ENCODE peak calls at places on chromosome 10, in four cellular contexts. O is T-helper 2 cell; N is NCI-H345; C is stimulated activated CD4-positive, alpha-beta T cell treated with anti-CD3 and anti-CD28 coated beads, Interleukin-1b, Interleukin-23, amount 100 ng/mL, for 4 hours. W is an unnamed sample.

GRCh38 chr10:108244443-108245228 is 1080.1 kb upstream of the SORCS1 start:
- DNase-seq in N (no peak), C (no peak), O (no peak), W (no peak)

GRCh38 chr10:60456053-60456452 is 66.4 kb upstream of the ANK3 start:
- DNase-seq in N (no peak), C (no peak), O (no peak), W (no peak)

GRCh38 chr10:87093461-87094372 is 926 bp downstream of the GLUD1 start:
- DNase-seq in N (no peak), C (peak), O (peak), W (peak)

GRCh38 chr10:5906651-5907050 is 16.6 kb downstream of the FBH1 start:
- DNase-seq in O (no peak), N (no peak), C (no peak), W (no peak)

GRCh38 chr10:90930971-90931841 is 10.3 kb upstream of the ANKRD1 start:
- DNase-seq in N (no peak), O (no peak), C (no peak), W (no peak)

GRCh38 chr10:35700490-35700887 is 58.4 kb upstream of the FZD8 start:
- DNase-seq in N (no peak), O (no peak), C (no peak), W (no peak)

GRCh38 chr10:11367505-11367904 is 243.9 kb downstream of the USP6NL start:
- DNase-seq in O (no peak), N (no peak), C (no peak), W (no peak)

GRCh38 chr10:59513558-59513957 is 151.2 kb upstream of the FAM13C start:
- DNase-seq in C (no peak), O (no peak), N (no peak), W (no peak)